ENCODE peak calls at places on chromosomes 11 and 22, in eight cellular contexts. P, B, F, J, V, X, U and Y are unnamed samples.

GRCh38 chr11:101470414-101470813 is 113.4 kb downstream of the TRPC6 start:
- DNase-seq in P (no peak), B (no peak), F (peak; percentile 63), J (peak; percentile 5), V (no peak), X (no peak), U (no peak), Y (no peak)

GRCh38 chr11:116513894-116514293 is 258.9 kb downstream of the BUD13 start:
- DNase-seq in P (peak; percentile 59), B (no peak), F (no peak), J (peak; percentile 59), V (no peak), X (no peak), U (peak; percentile 44), Y (peak; percentile 9)

GRCh38 chr11:70490208-70490607 is 91.9 kb downstream of the CTTN start:
- DNase-seq in P (no peak), B (no peak), F (no peak), J (no peak), V (no peak), X (no peak), U (no peak), Y (no peak)

GRCh38 chr11:34214961-34215805 is 109.8 kb downstream of the NAT10 start:
- DNase-seq in P (no peak), B (no peak), F (peak; percentile 41), J (no peak), V (no peak), X (peak; percentile 80), U (no peak), Y (no peak)

GRCh38 chr11:112795142-112795815 is 165.9 kb upstream of the NCAM1 start:
- DNase-seq in P (peak; percentile 34), B (peak; percentile 50), F (no peak), J (peak; percentile 33), V (no peak), X (no peak), U (no peak), Y (no peak)

GRCh38 chr11:62501432-62501891 is 45.1 kb downstream of the AHNAK start:
- DNase-seq in P (no peak), B (no peak), F (no peak), J (peak; percentile 37), V (no peak), X (no peak), U (no peak), Y (no peak)

GRCh38 chr22:27764722-27765236 is 36.8 kb downstream of the MN1 start:
- DNase-seq in P (no peak), B (no peak), F (no peak), J (no peak), V (no peak), X (no peak), U (no peak), Y (no peak)

GRCh38 chr11:135008001-135008405 is 596.0 kb upstream of the B3GAT1 start:
- DNase-seq in P (no peak), B (no peak), F (no peak), J (no peak), V (no peak), X (no peak), U (no peak), Y (no peak)

GRCh38 chr22:46853191-46853590 is 90.7 kb downstream of the TBC1D22A start:
- DNase-seq in P (no peak), B (no peak), F (no peak), J (no peak), V (no peak), X (no peak), U (no peak), Y (no peak)

GRCh38 chr11:10885703-10886363 is 28.0 kb upstream of the ZBED5 start:
- DNase-seq in P (no peak), B (no peak), F (peak; percentile 69), J (peak; percentile 14), V (no peak), X (no peak), U (no peak), Y (no peak)

GRCh38 chr22:29559030-29559429 is 5.5 kb upstream of the THOC5 start:
- DNase-seq in P (no peak), B (no peak), F (no peak), J (no peak), V (no peak), X (no peak), U (no peak), Y (no peak)

GRCh38 chr11:67136156-67136555 is 17.1 kb downstream of the KDM2A start:
- DNase-seq in P (no peak), B (no peak), F (no peak), J (no peak), V (no peak), X (no peak), U (no peak), Y (no peak)

GRCh38 chr11:15716550-15716949 is 601.8 kb downstream of the INSC start:
- DNase-seq in P (no peak), B (no peak), F (no peak), J (peak; percentile 18), V (no peak), X (peak; percentile 11), U (no peak), Y (no peak)

GRCh38 chr11:35415488-35415887 is 3.9 kb downstream of the SLC1A2 start:
- DNase-seq in P (no peak), B (no peak), F (no peak), J (no peak), V (no peak), X (no peak), U (no peak), Y (no peak)

GRCh38 chr11:117986981-117987495 is 844 bp downstream of the IL10RA start:
- DNase-seq in P (no peak), B (no peak), F (no peak), J (no peak), V (no peak), X (peak; percentile 16), U (no peak), Y (no peak)

GRCh38 chr11:12824281-12825041 is 150.2 kb downstream of the TEAD1 start:
- DNase-seq in P (peak; percentile 32), B (no peak), F (no peak), J (no peak), V (no peak), X (no peak), U (no peak), Y (no peak)

GRCh38 chr11:94751806-94752205 is 16.4 kb upstream of the AMOTL1 start:
- DNase-seq in P (no peak), B (no peak), F (peak; percentile 38), J (no peak), V (no peak), X (no peak), U (no peak), Y (no peak)

GRCh38 chr22:48973694-48974041 is 854.0 kb downstream of the BRD1 start:
- DNase-seq in P (no peak), B (peak; percentile 49), F (no peak), J (no peak), V (no peak), X (no peak), U (peak; percentile 42), Y (no peak)

GRCh38 chr11:5004429-5005274 is 10.0 kb downstream of the OR51L1 start:
- DNase-seq in P (peak; percentile 49), B (no peak), F (peak; percentile 76), J (peak; percentile 32), V (peak; percentile 5), X (peak; percentile 24), U (no peak), Y (peak; percentile 36)

GRCh38 chr11:46353706-46354105 is 6.4 kb downstream of the DGKZ start:
- DNase-seq in P (no peak), B (no peak), F (no peak), J (no peak), V (no peak), X (no peak), U (no peak), Y (no peak)

GRCh38 chr11:68773521-68774187 is 22.3 kb upstream of the TESMIN start:
- DNase-seq in P (no peak), B (no peak), F (no peak), J (peak; percentile 46), V (no peak), X (no peak), U (no peak), Y (no peak)

GRCh38 chr11:118283756-118284350 is 19.8 kb upstream of the MPZL2 start:
- DNase-seq in P (no peak), B (no peak), F (no peak), J (no peak), V (no peak), X (no peak), U (no peak), Y (no peak)

GRCh38 chr11:68328374-68329091 is 16.1 kb downstream of the LRP5 start:
- DNase-seq in P (peak; percentile 72), B (no peak), F (no peak), J (no peak), V (no peak), X (no peak), U (peak; percentile 81), Y (peak; percentile 32)

GRCh38 chr11:119964136-119965025 is 173.5 kb downstream of the TRIM29 start:
- DNase-seq in P (no peak), B (no peak), F (peak; percentile 69), J (no peak), V (no peak), X (no peak), U (no peak), Y (no peak)

GRCh38 chr11:35007277-35007676 is 90.9 kb downstream of the PDHX start:
- DNase-seq in P (no peak), B (no peak), F (no peak), J (no peak), V (no peak), X (no peak), U (no peak), Y (no peak)

GRCh38 chr11:721913-722811 is 16.1 kb downstream of the EPS8L2 start:
- DNase-seq in P (peak; percentile 49), B (no peak), F (no peak), J (no peak), V (no peak), X (no peak), U (peak; percentile 70), Y (no peak)

GRCh38 chr22:30314918-30315317 is 11.8 kb downstream of the TBC1D10A start:
- DNase-seq in P (no peak), B (no peak), F (no peak), J (no peak), V (no peak), X (no peak), U (no peak), Y (no peak)

GRCh38 chr11:61158691-61159381 is 2.4 kb downstream of the VPS37C start:
- DNase-seq in P (peak; percentile 57), B (no peak), F (peak; percentile 59), J (peak; percentile 41), V (peak; percentile 74), X (no peak), U (no peak), Y (no peak)

GRCh38 chr22:29003975-29004646 is 57.5 kb downstream of the C22orf31 start:
- DNase-seq in P (no peak), B (no peak), F (no peak), J (no peak), V (no peak), X (no peak), U (no peak), Y (no peak)

GRCh38 chr11:32792948-32793475 is 1.4 kb downstream of the CCDC73 start:
- DNase-seq in P (peak; percentile 67), B (no peak), F (peak; percentile 79), J (peak; percentile 30), V (no peak), X (no peak), U (no peak), Y (peak; percentile 31)

GRCh38 chr22:29288837-29289236 is 17.6 kb upstream of the GAS2L1 start:
- DNase-seq in P (no peak), B (no peak), F (no peak), J (no peak), V (no peak), X (no peak), U (no peak), Y (no peak)

GRCh38 chr22:22208657-22209056 is 35.9 kb upstream of the VPREB1 start:
- DNase-seq in P (no peak), B (no peak), F (no peak), J (no peak), V (no peak), X (no peak), U (no peak), Y (no peak)

GRCh38 chr22:40183029-40183581 is 5.4 kb downstream of the TNRC6B start:
- DNase-seq in P (no peak), B (no peak), F (peak; percentile 95), J (peak; percentile 59), V (peak; percentile 63), X (no peak), U (no peak), Y (no peak)